ENCODE peak calls at places on chromosome 11, in nine cellular contexts. L, M, G, J, N, A, P, K and Z are unnamed samples.

GRCh38 chr11:66459138-66459778 is 7.4 kb upstream of the PELI3 start:
- DNase-seq in L (no peak), M (no peak), G (no peak), J (no peak), N (no peak), A (peak; percentile 63), P (no peak), K (no peak), Z (no peak)

GRCh38 chr11:61429346-61429690 is 457 bp downstream of the CPSF7 start:
- DNase-seq in L (peak; percentile 87), M (peak; percentile 78), G (peak; percentile 93), J (peak; percentile 51), N (peak; percentile 95), A (peak; percentile 87), P (peak; percentile 15), K (peak; percentile 88), Z (peak; percentile 75)

GRCh38 chr11:44943118-44943517 is 7.6 kb downstream of the TP53I11 start:
- DNase-seq in L (no peak), M (no peak), G (no peak), J (no peak), N (no peak), A (peak; percentile 83), P (no peak), K (no peak), Z (no peak)

GRCh38 chr11:64053699-64054098 is 18.0 kb downstream of the FLRT1 start:
- DNase-seq in L (peak; percentile 82), M (no peak), G (peak; percentile 56), J (no peak), N (no peak), A (no peak), P (no peak), K (no peak), Z (no peak)

GRCh38 chr11:71527576-71528210 is 626 bp downstream of the KRTAP5-7 start:
- DNase-seq in L (no peak), M (no peak), G (no peak), J (no peak), N (no peak), A (no peak), P (no peak), K (no peak), Z (no peak)

GRCh38 chr11:27514076-27514475 is 7.5 kb upstream of the LIN7C start:
- DNase-seq in L (no peak), M (no peak), G (no peak), J (no peak), N (no peak), A (no peak), P (no peak), K (no peak), Z (no peak)

GRCh38 chr11:71352226-71352625 is 96.0 kb downstream of the DHCR7 start:
- DNase-seq in L (no peak), M (no peak), G (no peak), J (no peak), N (no peak), A (no peak), P (no peak), K (no peak), Z (no peak)

GRCh38 chr11:15142838-15143237 is 28.1 kb downstream of the INSC start:
- DNase-seq in L (no peak), M (no peak), G (no peak), J (no peak), N (no peak), A (no peak), P (no peak), K (no peak), Z (no peak)

GRCh38 chr11:36153581-36153980 is 135.6 kb downstream of the COMMD9 start:
- DNase-seq in L (peak; percentile 61), M (no peak), G (no peak), J (no peak), N (no peak), A (no peak), P (no peak), K (no peak), Z (no peak)

GRCh38 chr11:36155301-36155700 is 133.9 kb downstream of the COMMD9 start:
- DNase-seq in L (no peak), M (no peak), G (no peak), J (no peak), N (no peak), A (no peak), P (no peak), K (no peak), Z (no peak)

GRCh38 chr11:36156486-36157150 is 132.6 kb downstream of the COMMD9 start:
- DNase-seq in L (no peak), M (peak; percentile 22), G (no peak), J (peak; percentile 93), N (no peak), A (no peak), P (no peak), K (no peak), Z (no peak)

GRCh38 chr11:36157151-36157519 is 132.1 kb downstream of the COMMD9 start:
- DNase-seq in L (no peak), M (peak; percentile 26), G (no peak), J (no peak), N (no peak), A (no peak), P (no peak), K (no peak), Z (no peak)

GRCh38 chr11:36155770-36156485 is 133.3 kb downstream of the COMMD9 start:
- DNase-seq in L (peak; percentile 24), M (peak; percentile 19), G (no peak), J (peak; percentile 57), N (no peak), A (no peak), P (no peak), K (no peak), Z (no peak)
- TF ChIP-seq EZH2phosphoT487 in L (no peak), M (no peak), G (no peak), J (no peak), N (no peak), A (no peak), P (no peak), K (no peak), Z (no peak)

GRCh38 chr11:48307760-48308386 is 1.9 kb downstream of the OR4S1 start:
- DNase-seq in L (peak; percentile 73), M (peak; percentile 69), G (peak; percentile 39), J (peak; percentile 75), N (peak; percentile 45), A (peak; percentile 70), P (peak; percentile 40), K (peak; percentile 21), Z (peak; percentile 76)
- TF ChIP-seq EZH2phosphoT487 in L (no peak), M (no peak), G (no peak), J (no peak), N (no peak), A (no peak), P (no peak), K (no peak), Z (no peak)

GRCh38 chr11:77747381-77747969 is 73.0 kb downstream of the RSF1 start:
- DNase-seq in L (no peak), M (peak; percentile 49), G (no peak), J (no peak), N (no peak), A (no peak), P (no peak), K (no peak), Z (no peak)

GRCh38 chr11:77752518-77752917 is 68.0 kb downstream of the RSF1 start:
- DNase-seq in L (peak; percentile 50), M (peak; percentile 50), G (no peak), J (no peak), N (no peak), A (no peak), P (no peak), K (peak; percentile 4), Z (no peak)

GRCh38 chr11:77750757-77751156 is 69.8 kb downstream of the RSF1 start:
- DNase-seq in L (no peak), M (no peak), G (no peak), J (no peak), N (no peak), A (no peak), P (no peak), K (no peak), Z (no peak)

GRCh38 chr11:77749232-77749631 is 71.3 kb downstream of the RSF1 start:
- DNase-seq in L (no peak), M (no peak), G (no peak), J (no peak), N (no peak), A (no peak), P (no peak), K (no peak), Z (no peak)

DNA sequence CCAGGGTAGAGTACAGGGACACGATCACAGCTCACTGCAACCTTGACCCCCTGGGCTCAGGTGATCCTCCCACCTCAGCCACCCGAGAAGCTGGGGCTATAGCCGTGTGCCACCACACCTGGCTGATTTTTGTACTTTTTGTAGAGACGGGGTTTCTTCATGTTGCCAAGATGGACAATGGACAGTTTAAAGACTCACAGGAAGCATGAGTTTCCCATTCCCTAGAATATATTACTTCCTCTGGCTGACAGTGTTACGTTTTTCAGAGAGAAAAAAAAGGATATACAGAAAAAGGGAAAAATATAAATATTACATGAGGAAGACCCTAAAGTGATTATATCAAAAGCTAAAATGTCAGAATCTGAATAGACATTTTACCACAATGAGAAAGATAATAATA is 72.3 kb downstream of the RSF1 start:
- DNase-seq in L (no peak), M (no peak), G (no peak), J (no peak), N (no peak), A (no peak), P (no peak), K (no peak), Z (no peak)
- TF ChIP-seq EZH2phosphoT487 in L (no peak), M (no peak), G (no peak), J (no peak), N (no peak), A (no peak), P (no peak), K (no peak), Z (no peak)

GRCh38 chr11:121479355-121479754 is 26.6 kb upstream of the SORL1-AS1 start:
- DNase-seq in L (peak; percentile 81), M (no peak), G (peak; percentile 69), J (no peak), N (no peak), A (no peak), P (no peak), K (no peak), Z (no peak)

GRCh38 chr11:121479839-121480238 is 27.1 kb upstream of the SORL1-AS1 start:
- DNase-seq in L (no peak), M (no peak), G (no peak), J (peak; percentile 19), N (no peak), A (no peak), P (no peak), K (no peak), Z (no peak)

GRCh38 chr11:121483805-121484478 is 31.2 kb upstream of the SORL1-AS1 start:
- DNase-seq in L (no peak), M (no peak), G (no peak), J (no peak), N (no peak), A (no peak), P (no peak), K (no peak), Z (no peak)

GRCh38 chr11:121485221-121485620 is 32.5 kb upstream of the SORL1-AS1 start:
- DNase-seq in L (no peak), M (no peak), G (no peak), J (no peak), N (no peak), A (no peak), P (no peak), K (no peak), Z (no peak)

DNA sequence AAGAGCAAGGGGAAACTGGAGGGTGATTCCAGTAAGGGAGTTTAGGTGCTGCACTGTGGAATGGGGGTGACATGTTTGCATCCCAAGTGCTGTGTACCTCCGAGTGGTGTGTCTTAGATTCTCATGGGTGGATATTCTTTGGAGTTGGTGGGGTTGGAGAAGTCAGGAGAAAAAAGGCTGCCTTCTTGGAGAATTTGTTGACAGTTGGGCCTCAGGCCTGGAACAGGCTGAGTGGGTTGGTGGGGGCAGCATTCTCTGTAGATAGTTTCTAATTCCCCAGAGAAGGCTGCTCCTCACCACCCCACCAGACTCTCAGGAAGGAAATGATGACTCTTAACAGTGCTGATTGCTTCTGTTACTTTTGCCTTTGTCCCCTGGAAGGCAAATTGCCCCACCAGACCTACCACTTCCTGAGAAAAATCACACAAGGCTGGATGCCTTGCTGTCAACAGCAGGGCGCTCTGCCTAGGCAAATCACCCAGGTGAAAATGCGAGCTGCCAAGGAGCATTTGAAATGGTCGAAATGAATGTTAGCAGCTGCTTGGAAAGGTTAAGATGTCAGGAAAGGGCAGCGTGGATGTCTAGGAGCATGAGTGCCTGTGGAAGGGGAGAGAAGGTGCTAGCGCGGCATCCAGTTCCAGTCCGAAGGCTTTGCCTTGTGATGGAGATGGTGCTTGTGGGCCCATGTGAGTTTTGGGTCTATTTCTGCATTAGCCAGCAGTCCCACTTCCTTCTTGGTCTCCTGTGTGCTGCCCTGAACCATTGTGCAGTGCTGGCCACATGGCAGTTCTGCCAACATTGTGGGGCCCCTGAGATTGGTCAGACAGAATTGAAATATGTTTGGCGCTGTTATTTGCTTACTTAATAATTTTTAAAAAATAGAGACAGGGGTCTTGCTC is 29.7 kb upstream of the SORL1-AS1 start:
- DNase-seq in L (no peak), M (peak; percentile 5), G (no peak), J (no peak), N (no peak), A (peak; percentile 75), P (no peak), K (no peak), Z (peak; percentile 54)
- TF ChIP-seq EZH2phosphoT487 in L (no peak), M (no peak), G (no peak), J (no peak), N (no peak), A (no peak), P (no peak), K (no peak), Z (no peak)